ENCODE peak calls at places on chromosomes 6 and 20, in eight cellular contexts. U, I, P, Q, N, A, Z and B are unnamed samples.

GRCh38 chr20:370151-370600 is 10.4 kb upstream of the TRIB3 start:
- DNase-seq in U (no peak), I (no peak), P (peak), Q (no peak), N (no peak), A (no peak), Z (no peak), B (no peak)

GRCh38 chr20:46705378-46705729 is 4.1 kb upstream of the SLC2A10 start:
- DNase-seq in U (peak), I (no peak), P (no peak), Q (no peak), N (no peak), A (no peak), Z (no peak), B (no peak)

GRCh38 chr6:144797881-144798589 is 512.9 kb downstream of the UTRN start:
- DNase-seq in U (peak), I (no peak), P (peak), Q (peak), N (peak), A (no peak), Z (no peak), B (peak)

GRCh38 chr6:66663127-66663526 is 956.1 kb upstream of the EYS start:
- DNase-seq in U (no peak), I (peak), P (no peak), Q (no peak), N (no peak), A (no peak), Z (peak), B (no peak)

GRCh38 chr6:44002591-44003344 is 124.5 kb downstream of the MRPL14 start:
- DNase-seq in U (peak), I (no peak), P (peak), Q (peak), N (no peak), A (no peak), Z (peak), B (peak)

GRCh38 chr20:25626779-25627178 is 3.0 kb upstream of the NANP start:
- DNase-seq in U (no peak), I (no peak), P (no peak), Q (no peak), N (no peak), A (no peak), Z (no peak), B (no peak)

GRCh38 chr20:22962567-22963439 is 72.3 kb upstream of the SSTR4 start:
- DNase-seq in U (no peak), I (no peak), P (peak), Q (peak), N (no peak), A (no peak), Z (no peak), B (no peak)

GRCh38 chr20:57983082-57983481 is 245.4 kb downstream of the ANKRD60 start:
- DNase-seq in U (no peak), I (no peak), P (no peak), Q (no peak), N (no peak), A (no peak), Z (no peak), B (no peak)

GRCh38 chr6:49909508-49910047 is 43.2 kb upstream of the CRISP1 start:
- DNase-seq in U (no peak), I (no peak), P (no peak), Q (no peak), N (no peak), A (no peak), Z (no peak), B (no peak)

GRCh38 chr20:59032713-59033059 is 551 bp upstream of the ATP5F1E start:
- DNase-seq in U (no peak), I (no peak), P (no peak), Q (no peak), N (peak), A (no peak), Z (no peak), B (no peak)

GRCh38 chr6:4010682-4011081 is 68.3 kb downstream of the FAM217A start:
- DNase-seq in U (no peak), I (no peak), P (no peak), Q (peak), N (no peak), A (no peak), Z (no peak), B (no peak)

GRCh38 chr6:28816339-28816908 is 107.4 kb downstream of the TRIM27 start:
- DNase-seq in U (no peak), I (no peak), P (no peak), Q (no peak), N (no peak), A (no peak), Z (no peak), B (no peak)

GRCh38 chr20:51438136-51438535 is 104.4 kb downstream of the NFATC2 start:
- DNase-seq in U (no peak), I (no peak), P (no peak), Q (no peak), N (no peak), A (no peak), Z (no peak), B (no peak)

DNA sequence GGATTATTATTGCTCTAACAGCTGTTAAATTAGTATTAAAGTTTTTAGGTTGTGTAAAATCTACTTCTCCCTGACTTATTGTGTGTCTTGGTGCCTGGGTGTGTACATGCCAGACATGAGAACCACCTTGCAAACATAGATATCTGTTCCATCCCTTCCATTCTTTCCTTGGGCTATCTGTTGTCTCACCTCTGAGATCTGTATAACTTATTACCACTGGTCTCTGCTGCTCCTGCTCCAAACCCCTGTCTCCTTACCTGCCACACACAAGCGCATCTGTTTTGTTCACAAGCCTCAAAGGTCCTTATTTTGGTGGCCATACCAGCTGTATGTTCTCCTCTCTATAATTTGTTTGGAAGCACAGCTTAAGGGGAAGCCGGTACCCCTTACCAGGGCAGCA is 2.5 kb downstream of the LRRC1 start:
- DNase-seq in U (no peak), I (no peak), P (no peak), Q (no peak), N (no peak), A (no peak), Z (no peak), B (no peak)
- H3K4me2 ChIP-seq in U (no peak), I (no peak), P (no peak), Q (peak), N (no peak), A (no peak), Z (no peak), B (peak)

GRCh38 chr20:50303573-50304500 is 113.2 kb downstream of the CEBPB start:
- DNase-seq in U (peak), I (no peak), P (no peak), Q (no peak), N (no peak), A (peak), Z (no peak), B (peak)

GRCh38 chr20:50305636-50306477 is 115.2 kb downstream of the CEBPB start:
- DNase-seq in U (peak), I (no peak), P (peak), Q (no peak), N (no peak), A (no peak), Z (no peak), B (no peak)

GRCh38 chr20:50304883-50305635 is 114.4 kb downstream of the CEBPB start:
- DNase-seq in U (peak), I (no peak), P (no peak), Q (peak), N (no peak), A (no peak), Z (no peak), B (peak)

GRCh38 chr20:50302463-50303041 is 111.9 kb downstream of the CEBPB start:
- DNase-seq in U (no peak), I (no peak), P (no peak), Q (no peak), N (no peak), A (no peak), Z (no peak), B (peak)

GRCh38 chr20:50304501-50304856 is 113.8 kb downstream of the CEBPB start:
- DNase-seq in U (peak), I (no peak), P (no peak), Q (no peak), N (no peak), A (no peak), Z (no peak), B (peak)
- H3K4me2 ChIP-seq in U (peak), I (no peak), P (peak), Q (no peak), N (no peak), A (no peak), Z (no peak), B (peak)

GRCh38 chr6:134549854-134550253 is 231.9 kb upstream of the SGK1 start:
- DNase-seq in U (no peak), I (no peak), P (no peak), Q (no peak), N (no peak), A (no peak), Z (no peak), B (peak)

GRCh38 chr6:134546962-134547645 is 229.2 kb upstream of the SGK1 start:
- DNase-seq in U (peak), I (no peak), P (no peak), Q (no peak), N (no peak), A (no peak), Z (no peak), B (no peak)

GRCh38 chr6:134551245-134551960 is 233.5 kb upstream of the SGK1 start:
- DNase-seq in U (peak), I (no peak), P (peak), Q (peak), N (no peak), A (no peak), Z (no peak), B (peak)

GRCh38 chr6:134553941-134554340 is 236.0 kb upstream of the SGK1 start:
- DNase-seq in U (peak), I (no peak), P (no peak), Q (no peak), N (no peak), A (no peak), Z (no peak), B (peak)

GRCh38 chr6:134550604-134551003 is 232.7 kb upstream of the SGK1 start:
- DNase-seq in U (peak), I (no peak), P (peak), Q (no peak), N (no peak), A (no peak), Z (peak), B (peak)
- H3K4me2 ChIP-seq in U (peak), I (no peak), P (peak), Q (no peak), N (no peak), A (no peak), Z (no peak), B (peak)

DNA sequence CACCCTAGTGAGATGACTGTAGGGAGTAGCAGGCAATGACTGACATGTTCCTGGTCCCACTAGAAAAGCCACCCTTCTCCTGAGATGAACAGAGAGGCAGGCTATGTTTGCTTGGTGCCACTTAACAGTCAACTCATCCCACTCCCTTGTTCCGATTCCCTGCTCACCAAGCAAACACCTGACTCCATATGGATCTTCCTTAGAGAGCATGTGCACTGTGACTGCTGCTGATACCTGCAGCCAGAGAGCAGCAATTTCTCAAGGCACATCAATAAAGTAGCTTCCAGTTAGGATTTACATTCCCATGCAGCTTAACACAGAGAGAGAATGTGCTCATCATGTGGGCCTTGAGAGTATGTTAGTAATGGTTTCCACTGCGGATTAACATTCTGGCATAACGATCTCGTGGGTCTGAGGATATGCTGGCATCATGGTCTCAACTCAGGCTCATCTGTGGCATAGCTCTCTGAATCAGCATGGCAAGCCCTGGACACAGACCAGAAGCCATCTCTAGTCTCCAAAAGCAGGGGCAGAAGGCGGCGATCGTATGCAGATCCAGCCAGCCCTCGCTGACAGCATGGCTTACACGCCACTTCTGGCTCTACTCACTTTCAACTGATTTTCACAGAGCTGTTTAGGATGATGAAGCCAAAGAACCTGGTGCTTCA is 43.9 kb downstream of the ATXN1 start:
- DNase-seq in U (no peak), I (no peak), P (no peak), Q (no peak), N (no peak), A (no peak), Z (no peak), B (no peak)
- H3K4me2 ChIP-seq in U (no peak), I (no peak), P (no peak), Q (no peak), N (no peak), A (no peak), Z (no peak), B (no peak)

GRCh38 chr6:25950297-25950696 is 12.3 kb upstream of the TRIM38 start:
- DNase-seq in U (no peak), I (no peak), P (no peak), Q (no peak), N (no peak), A (no peak), Z (no peak), B (no peak)

GRCh38 chr6:25951296-25952032 is 11.1 kb upstream of the TRIM38 start:
- DNase-seq in U (no peak), I (no peak), P (no peak), Q (no peak), N (no peak), A (no peak), Z (no peak), B (no peak)

GRCh38 chr6:25953733-25954132 is 8.9 kb upstream of the TRIM38 start:
- DNase-seq in U (no peak), I (no peak), P (no peak), Q (no peak), N (no peak), A (no peak), Z (no peak), B (no peak)

GRCh38 chr6:25954756-25955155 is 7.8 kb upstream of the TRIM38 start:
- DNase-seq in U (no peak), I (no peak), P (no peak), Q (no peak), N (no peak), A (no peak), Z (no peak), B (no peak)

GRCh38 chr6:25952535-25952934 is 10.1 kb upstream of the TRIM38 start:
- DNase-seq in U (no peak), I (no peak), P (no peak), Q (no peak), N (no peak), A (no peak), Z (no peak), B (no peak)
- H3K4me2 ChIP-seq in U (no peak), I (no peak), P (no peak), Q (no peak), N (no peak), A (no peak), Z (no peak), B (no peak)

DNA sequence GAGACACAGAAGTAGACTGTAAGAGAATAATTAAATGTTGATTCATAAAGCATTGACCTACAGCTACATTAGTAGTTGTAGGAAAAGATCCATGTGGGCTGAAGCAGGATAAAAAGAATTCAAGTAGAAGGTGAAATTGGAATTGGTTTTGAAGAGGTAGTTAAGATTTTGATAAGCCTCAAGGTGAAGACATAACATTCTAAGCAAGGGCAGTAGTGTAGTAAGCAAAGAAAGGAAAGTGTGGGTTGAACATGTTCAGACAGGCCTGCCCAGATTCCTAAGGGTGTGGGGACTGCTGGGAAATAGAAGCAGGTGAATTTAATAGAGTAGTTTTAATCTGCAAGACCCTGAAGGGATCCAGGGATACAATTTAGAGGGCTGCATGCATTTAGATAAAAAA is 19.0 kb downstream of the TAB2 start:
- DNase-seq in U (no peak), I (no peak), P (peak), Q (peak), N (no peak), A (no peak), Z (no peak), B (no peak)
- H3K4me2 ChIP-seq in U (no peak), I (no peak), P (peak), Q (peak), N (peak), A (no peak), Z (peak), B (peak)

DNA sequence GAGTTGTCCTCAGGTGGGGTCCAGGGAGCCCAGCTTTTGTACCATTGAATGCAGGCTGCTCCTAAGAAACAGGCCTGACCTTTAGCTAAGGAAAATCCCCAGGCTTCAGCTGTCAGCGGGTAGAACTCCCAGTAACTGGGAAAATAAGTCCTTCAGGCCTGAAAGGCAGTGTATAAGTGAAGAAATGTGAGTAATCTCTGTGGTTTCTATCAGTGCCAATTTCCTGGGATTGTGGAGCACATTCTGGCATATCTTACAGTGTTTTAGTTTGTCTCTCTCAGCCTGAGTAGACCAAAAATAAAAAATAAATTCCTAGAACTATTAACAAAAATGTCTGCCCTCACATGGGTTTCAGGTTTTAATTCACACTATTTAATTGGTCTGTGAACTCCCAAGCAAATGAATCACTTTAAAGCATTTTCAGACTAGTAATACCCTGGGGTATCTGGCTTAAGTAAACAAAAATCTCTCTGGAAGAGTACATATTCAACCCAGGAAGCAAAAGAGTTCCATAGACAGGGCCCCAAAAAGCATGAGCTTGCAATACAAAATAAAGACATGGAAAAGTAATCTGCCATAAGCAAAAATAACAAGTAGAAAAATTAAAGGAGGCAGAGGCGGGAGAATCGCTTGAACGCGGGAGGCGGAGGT is 566.2 kb upstream of the NOX3 start:
- DNase-seq in U (peak), I (no peak), P (no peak), Q (no peak), N (no peak), A (no peak), Z (no peak), B (peak)
- H3K4me2 ChIP-seq in U (no peak), I (no peak), P (no peak), Q (no peak), N (no peak), A (no peak), Z (no peak), B (no peak)

GRCh38 chr6:99605911-99606669 is 543 bp upstream of the PRDM13 start:
- DNase-seq in U (no peak), I (no peak), P (no peak), Q (no peak), N (no peak), A (no peak), Z (no peak), B (no peak)

GRCh38 chr6:99603421-99604160 is 3.0 kb upstream of the PRDM13 start:
- DNase-seq in U (no peak), I (peak), P (peak), Q (no peak), N (no peak), A (peak), Z (peak), B (peak)

GRCh38 chr6:99604161-99605073 is 2.2 kb upstream of the PRDM13 start:
- DNase-seq in U (no peak), I (no peak), P (no peak), Q (no peak), N (no peak), A (no peak), Z (peak), B (no peak)

GRCh38 chr6:99606670-99607415 is at the start of gene PRDM13:
- DNase-seq in U (no peak), I (no peak), P (no peak), Q (no peak), N (no peak), A (no peak), Z (peak), B (no peak)

GRCh38 chr6:99605074-99605726 is 1.4 kb upstream of the PRDM13 start:
- DNase-seq in U (no peak), I (no peak), P (no peak), Q (no peak), N (no peak), A (no peak), Z (peak), B (no peak)
- H3K4me2 ChIP-seq in U (no peak), I (no peak), P (no peak), Q (no peak), N (no peak), A (no peak), Z (peak), B (no peak)